ENCODE peak calls at places on chromosomes 1 and 21, in ten cellular contexts. X is NCI-H1436; Q is keratinocyte; R is type B pancreatic cell; A is CMK; Y is bronchial epithelial cell; U is stimulated activated CD4-positive, alpha-beta T cell treated with anti-CD3 and anti-CD28 coated beads, TNF-alpha, amount 100 ng/mL, for 48 hours; I is cardiac muscle cell; E is AG09319; P is hippocampal formation. S is an unnamed sample.

GRCh38 chr1:211654838-211655787 is 20.3 kb downstream of the NEK2 start:
- DNase-seq in A (peak; percentile 32), Y (peak; percentile 71), R (peak; percentile 90), I (peak; percentile 92), U (peak; percentile 67), P (peak; percentile 77), Q (no peak), E (peak; percentile 72), X (peak; percentile 87), S (peak; percentile 79)

GRCh38 chr1:243921113-243921512 is 71.1 kb upstream of the AKT3 start:
- DNase-seq in U (no peak), I (no peak), Q (no peak), R (no peak), X (no peak), A (no peak), E (no peak), P (no peak), Y (no peak), S (no peak)

GRCh38 chr21:24897883-24898282 is 709.4 kb downstream of the MRPL39 start:
- DNase-seq in R (no peak), P (no peak), Y (no peak), X (no peak), E (no peak), U (no peak), A (no peak), I (no peak), Q (no peak), S (no peak)

GRCh38 chr21:40053007-40053406 is 185.8 kb downstream of the PCP4 start:
- DNase-seq in I (no peak), R (no peak), X (no peak), E (no peak), Y (no peak), Q (no peak), P (no peak), A (no peak), U (no peak), S (peak; percentile 46)

GRCh38 chr1:234929369-234929768 is 199.3 kb downstream of the TOMM20 start:
- DNase-seq in P (no peak), Q (no peak), I (no peak), R (no peak), E (no peak), X (no peak), U (no peak), Y (no peak), A (no peak), S (no peak)

GRCh38 chr1:86082183-86082582 is 74.4 kb downstream of the COL24A1 start:
- DNase-seq in Y (peak; percentile 28), R (no peak), X (no peak), Q (no peak), A (no peak), P (no peak), I (no peak), E (no peak), U (no peak), S (no peak)

GRCh38 chr1:221865808-221866207 is 123.9 kb upstream of the DUSP10 start:
- DNase-seq in I (no peak), P (no peak), X (no peak), R (no peak), U (no peak), Q (no peak), E (no peak), Y (peak; percentile 82), A (no peak), S (no peak)

GRCh38 chr1:43853161-43853921 is 80.3 kb upstream of the ARTN start:
- DNase-seq in I (peak; percentile 89), A (peak; percentile 32), X (peak; percentile 40), E (no peak), R (no peak), P (peak; percentile 30), Y (peak; percentile 81), U (no peak), Q (no peak), S (no peak)

GRCh38 chr1:217642455-217642854 is 11.3 kb downstream of the SPATA17 start:
- DNase-seq in X (no peak), U (no peak), E (no peak), A (no peak), R (no peak), Q (no peak), Y (no peak), P (no peak), I (no peak), S (no peak)

GRCh38 chr1:31795801-31796621 is 19.8 kb downstream of the SPOCD1 start:
- DNase-seq in Q (no peak), X (peak; percentile 14), P (no peak), R (peak; percentile 48), Y (peak; percentile 29), A (no peak), I (peak; percentile 80), U (no peak), E (no peak), S (no peak)

GRCh38 chr1:234579967-234580366 is 30.0 kb downstream of the IRF2BP2 start:
- DNase-seq in A (no peak), R (no peak), Y (peak; percentile 55), E (no peak), Q (no peak), P (no peak), X (peak; percentile 8), U (no peak), I (no peak), S (no peak)

GRCh38 chr1:7149080-7149838 is 364.0 kb downstream of the CAMTA1 start:
- DNase-seq in Q (no peak), R (no peak), X (no peak), E (no peak), U (no peak), A (no peak), I (peak; percentile 8), P (no peak), Y (peak; percentile 2), S (peak; percentile 6)

GRCh38 chr1:5977494-5978444 is 14.5 kb downstream of the NPHP4 start:
- DNase-seq in U (no peak), Y (no peak), E (no peak), I (no peak), X (no peak), R (no peak), P (no peak), Q (no peak), A (no peak), S (no peak)

GRCh38 chr1:93771843-93772242 is 90.2 kb upstream of the BCAR3 start:
- DNase-seq in I (no peak), R (no peak), E (no peak), U (no peak), X (no peak), P (no peak), Y (no peak), A (no peak), Q (no peak), S (no peak)

GRCh38 chr1:112744019-112744578 is 29.0 kb upstream of the PPM1J start:
- DNase-seq in U (no peak), Y (peak; percentile 37), R (no peak), I (peak; percentile 63), A (no peak), P (no peak), X (no peak), Q (no peak), E (no peak), S (no peak)

GRCh38 chr1:22350171-22350961 is 101.3 kb upstream of the ZBTB40 start:
- DNase-seq in X (no peak), U (no peak), E (no peak), Y (no peak), A (no peak), R (no peak), P (no peak), I (no peak), Q (no peak), S (peak; percentile 22)

GRCh38 chr1:19903621-19904020 is 19.8 kb downstream of the PLA2G2E start:
- DNase-seq in U (no peak), Y (peak; percentile 85), Q (peak; percentile 58), I (no peak), A (no peak), X (no peak), P (no peak), R (no peak), E (no peak), S (no peak)

S was measured in putamen.